ENCODE peak calls at places on chromosomes 3 and 15, in six cellular contexts. One of them, this sample, is unnamed.

GRCh38 chr3:133413166-133414020 is 13.5 kb downstream of the BFSP2 start:
- DNase-seq in HCT116: no peak
- DNase-seq in HepG2: no peak
- DNase-seq in K562: no peak
- DNase-seq in stomach: no peak
- DNase-seq in GM12891: no peak
- DNase-seq in this sample: no peak

GRCh38 chr3:7439101-7439500 is 578.2 kb downstream of the GRM7 start:
- DNase-seq in HCT116: no peak
- DNase-seq in HepG2: no peak
- DNase-seq in K562: no peak
- DNase-seq in stomach: no peak
- DNase-seq in GM12891: no peak
- DNase-seq in this sample: no peak

GRCh38 chr3:101850327-101851048 is 1.2 kb downstream of the NFKBIZ start:
- DNase-seq in HCT116: no peak
- DNase-seq in HepG2: no peak
- DNase-seq in K562: peak
- DNase-seq in stomach: no peak
- DNase-seq in GM12891: no peak
- DNase-seq in this sample: no peak

GRCh38 chr3:187063286-187064081 is 75.8 kb downstream of the RPL39L start:
- DNase-seq in HCT116: no peak
- DNase-seq in HepG2: peak
- DNase-seq in K562: no peak
- DNase-seq in stomach: no peak
- DNase-seq in GM12891: no peak
- DNase-seq in this sample: peak

GRCh38 chr3:16399473-16399872 is 114.0 kb downstream of the RFTN1 start:
- DNase-seq in HCT116: no peak
- DNase-seq in HepG2: no peak
- DNase-seq in K562: peak
- DNase-seq in stomach: no peak
- DNase-seq in GM12891: no peak
- DNase-seq in this sample: no peak

GRCh38 chr15:34616613-34617012 is 33.2 kb upstream of the GOLGA8B start:
- DNase-seq in HCT116: peak
- DNase-seq in HepG2: peak
- DNase-seq in K562: peak
- DNase-seq in stomach: no peak
- DNase-seq in GM12891: no peak
- DNase-seq in this sample: no peak

GRCh38 chr3:35663471-35663870 is 24.1 kb downstream of the ARPP21 start:
- DNase-seq in HCT116: no peak
- DNase-seq in HepG2: no peak
- DNase-seq in K562: no peak
- DNase-seq in stomach: no peak
- DNase-seq in GM12891: no peak
- DNase-seq in this sample: peak

GRCh38 chr3:54374214-54374855 is 252.0 kb downstream of the CACNA2D3 start:
- DNase-seq in HCT116: no peak
- DNase-seq in HepG2: peak
- DNase-seq in K562: peak
- DNase-seq in stomach: peak
- DNase-seq in GM12891: peak
- DNase-seq in this sample: peak

GRCh38 chr3:51717947-51718346 is 11.1 kb downstream of the GRM2 start:
- DNase-seq in HCT116: no peak
- DNase-seq in HepG2: no peak
- DNase-seq in K562: no peak
- DNase-seq in stomach: no peak
- DNase-seq in GM12891: peak
- DNase-seq in this sample: no peak

GRCh38 chr3:113894927-113895326 is 52.9 kb upstream of the ZDHHC23 start:
- DNase-seq in HCT116: no peak
- DNase-seq in HepG2: peak
- DNase-seq in K562: no peak
- DNase-seq in stomach: no peak
- DNase-seq in GM12891: no peak
- DNase-seq in this sample: no peak

GRCh38 chr3:14602804-14603644 is 48.5 kb upstream of the CCDC174 start:
- DNase-seq in HCT116: no peak
- DNase-seq in HepG2: no peak
- DNase-seq in K562: no peak
- DNase-seq in stomach: peak
- DNase-seq in GM12891: no peak
- DNase-seq in this sample: no peak

GRCh38 chr3:184559336-184559735 is 2.2 kb upstream of the EPHB3 start:
- DNase-seq in HCT116: no peak
- DNase-seq in HepG2: peak
- DNase-seq in K562: no peak
- DNase-seq in stomach: peak
- DNase-seq in GM12891: no peak
- DNase-seq in this sample: peak

GRCh38 chr15:98347001-98347400 is 301.3 kb upstream of the IGF1R start:
- DNase-seq in HCT116: no peak
- DNase-seq in HepG2: no peak
- DNase-seq in K562: no peak
- DNase-seq in stomach: no peak
- DNase-seq in GM12891: no peak
- DNase-seq in this sample: no peak
- TF ChIP-seq POLR2A in HCT116: no peak
- TF ChIP-seq POLR2A in HepG2: no peak
- TF ChIP-seq POLR2A in K562: no peak
- TF ChIP-seq POLR2A in stomach: no peak
- TF ChIP-seq POLR2A in GM12891: no peak
- TF ChIP-seq POLR2A in this sample: no peak

DNA sequence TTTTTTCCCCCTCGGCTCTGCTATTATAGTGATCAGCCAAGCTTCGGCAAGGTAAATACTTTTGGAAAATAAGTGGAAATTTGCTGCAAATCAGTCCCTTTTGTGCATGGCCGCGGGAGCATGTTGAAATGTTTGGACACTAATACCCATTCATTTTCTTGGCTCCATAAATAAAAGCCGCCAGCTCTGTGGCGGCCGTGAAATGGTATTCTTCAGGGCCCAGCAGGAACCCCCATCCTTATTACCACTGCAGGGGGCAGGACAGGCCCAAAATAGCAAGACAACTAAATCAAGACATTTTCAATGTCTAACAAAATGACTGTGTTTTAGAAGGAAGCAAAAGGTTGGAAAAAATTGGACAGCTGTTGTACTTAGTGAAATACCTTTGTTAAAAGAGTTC is 362.3 kb downstream of the NR2F2 start:
- DNase-seq in HCT116: no peak
- DNase-seq in HepG2: no peak
- DNase-seq in K562: no peak
- DNase-seq in stomach: no peak
- DNase-seq in GM12891: no peak
- DNase-seq in this sample: no peak
- TF ChIP-seq POLR2AphosphoS5 in HCT116: no peak
- TF ChIP-seq POLR2AphosphoS5 in HepG2: no peak
- TF ChIP-seq POLR2AphosphoS5 in K562: no peak
- TF ChIP-seq POLR2AphosphoS5 in stomach: no peak
- TF ChIP-seq POLR2AphosphoS5 in GM12891: no peak
- TF ChIP-seq POLR2AphosphoS5 in this sample: no peak

GRCh38 chr3:159168788-159169187 is 366.9 kb downstream of the MFSD1 start:
- DNase-seq in HCT116: no peak
- DNase-seq in HepG2: no peak
- DNase-seq in K562: no peak
- DNase-seq in stomach: no peak
- DNase-seq in GM12891: no peak
- DNase-seq in this sample: no peak
- TF ChIP-seq POLR2A in HCT116: no peak
- TF ChIP-seq POLR2A in HepG2: no peak
- TF ChIP-seq POLR2A in K562: no peak
- TF ChIP-seq POLR2A in stomach: no peak
- TF ChIP-seq POLR2A in GM12891: no peak
- TF ChIP-seq POLR2A in this sample: no peak

GRCh38 chr3:23877324-23877980 is 39.3 kb downstream of the NKIRAS1 start:
- DNase-seq in HCT116: no peak
- DNase-seq in HepG2: peak
- DNase-seq in K562: no peak
- DNase-seq in stomach: no peak
- DNase-seq in GM12891: no peak
- DNase-seq in this sample: no peak
- TF ChIP-seq POLR2AphosphoS5 in HCT116: no peak
- TF ChIP-seq POLR2AphosphoS5 in HepG2: no peak
- TF ChIP-seq POLR2AphosphoS5 in K562: no peak
- TF ChIP-seq POLR2AphosphoS5 in stomach: no peak
- TF ChIP-seq POLR2AphosphoS5 in GM12891: no peak
- TF ChIP-seq POLR2AphosphoS5 in this sample: no peak

GRCh38 chr15:79896131-79896633 is 632 bp downstream of the MTHFS start:
- DNase-seq in HCT116: no peak
- DNase-seq in HepG2: peak
- DNase-seq in K562: no peak
- DNase-seq in stomach: no peak
- DNase-seq in GM12891: no peak
- DNase-seq in this sample: no peak

GRCh38 chr15:79898369-79898768 is 1.6 kb upstream of the MTHFS start:
- DNase-seq in HCT116: no peak
- DNase-seq in HepG2: no peak
- DNase-seq in K562: no peak
- DNase-seq in stomach: no peak
- DNase-seq in GM12891: no peak
- DNase-seq in this sample: no peak

GRCh38 chr15:79897701-79898113 is 893 bp upstream of the MTHFS start:
- DNase-seq in HCT116: no peak
- DNase-seq in HepG2: no peak
- DNase-seq in K562: no peak
- DNase-seq in stomach: no peak
- DNase-seq in GM12891: no peak
- DNase-seq in this sample: no peak

GRCh38 chr15:79897380-79897678 is 515 bp upstream of the MTHFS start:
- DNase-seq in HCT116: no peak
- DNase-seq in HepG2: no peak
- DNase-seq in K562: no peak
- DNase-seq in stomach: no peak
- DNase-seq in GM12891: no peak
- DNase-seq in this sample: no peak

DNA sequence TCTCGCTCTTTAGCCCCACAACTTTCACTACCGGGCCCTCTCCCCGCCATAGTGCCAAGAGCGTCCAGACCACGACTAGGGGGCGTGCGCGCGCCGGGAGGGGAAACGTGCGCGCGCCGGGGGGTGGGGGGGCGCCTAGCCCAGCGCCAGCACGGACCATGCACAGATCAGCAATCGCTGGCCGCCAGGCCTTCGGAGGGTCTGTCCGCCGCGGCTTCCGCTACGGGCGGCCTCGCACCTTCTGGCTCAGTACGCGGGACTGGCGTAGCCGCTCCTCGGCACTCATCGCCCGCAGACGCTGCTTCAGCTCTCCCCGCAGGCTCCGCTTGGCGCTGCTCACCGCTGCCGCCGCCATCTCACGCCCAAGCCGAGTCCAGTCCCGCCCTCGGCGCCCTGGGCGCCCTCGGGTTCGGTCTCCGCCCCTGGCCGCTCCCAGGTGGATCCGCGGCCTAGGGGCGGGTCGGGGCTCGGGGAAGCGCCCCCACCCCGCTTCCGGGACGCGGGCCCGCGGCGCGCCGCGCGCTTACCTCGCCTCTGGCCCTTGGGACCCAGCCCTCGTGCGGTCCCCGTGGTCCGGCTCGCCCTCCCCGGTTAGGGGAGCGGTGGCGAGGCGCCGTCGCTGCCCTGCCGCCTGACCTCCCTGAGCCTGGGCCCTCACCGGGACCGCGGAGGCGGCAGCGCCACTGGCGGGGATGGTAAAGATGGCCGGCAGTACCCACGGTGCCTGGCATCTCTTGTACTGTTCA is at the start of gene MTHFS:
- DNase-seq in HCT116: peak
- DNase-seq in HepG2: peak
- DNase-seq in K562: peak
- DNase-seq in stomach: peak
- DNase-seq in GM12891: peak
- DNase-seq in this sample: peak
- TF ChIP-seq POLR2A in HCT116: peak
- TF ChIP-seq POLR2A in HepG2: peak
- TF ChIP-seq POLR2A in K562: peak
- TF ChIP-seq POLR2A in stomach: peak
- TF ChIP-seq POLR2A in GM12891: peak
- TF ChIP-seq POLR2A in this sample: peak

This sample was measured in prostate gland.